ENCODE peak calls at places on chromosome 1, in ten cellular contexts. One of them, this sample, is unnamed.

GRCh38 chr1:150562384-150563339 is 13.5 kb downstream of the ADAMTSL4 start:
- DNase-seq in RWPE1: no peak
- DNase-seq in activated CD4-positive, CD25-positive, alpha-beta regulatory T cell: peak; percentile 58
- DNase-seq in prostate gland: no peak
- DNase-seq in LoVo: no peak
- DNase-seq in small intestine: peak; percentile 43
- DNase-seq in fibroblast of mammary gland: no peak
- DNase-seq in memory B cell: peak; percentile 90
- DNase-seq in ovary: no peak
- DNase-seq in M059J: peak; percentile 54
- DNase-seq in this sample: peak; percentile 38

GRCh38 chr1:40078512-40079333 is 18.3 kb downstream of the PPT1 start:
- DNase-seq in RWPE1: peak; percentile 63
- DNase-seq in activated CD4-positive, CD25-positive, alpha-beta regulatory T cell: peak; percentile 13
- DNase-seq in prostate gland: peak; percentile 23
- DNase-seq in LoVo: peak; percentile 61
- DNase-seq in small intestine: peak; percentile 74
- DNase-seq in fibroblast of mammary gland: peak; percentile 64
- DNase-seq in memory B cell: peak; percentile 58
- DNase-seq in ovary: no peak
- DNase-seq in M059J: peak; percentile 76
- DNase-seq in this sample: peak; percentile 78

GRCh38 chr1:229117664-229118300 is 153.1 kb upstream of the RAB4A start:
- DNase-seq in RWPE1: peak; percentile 41
- DNase-seq in activated CD4-positive, CD25-positive, alpha-beta regulatory T cell: no peak
- DNase-seq in prostate gland: peak; percentile 85
- DNase-seq in LoVo: peak; percentile 74
- DNase-seq in small intestine: peak; percentile 30
- DNase-seq in fibroblast of mammary gland: peak; percentile 42
- DNase-seq in memory B cell: no peak
- DNase-seq in ovary: peak; percentile 81
- DNase-seq in M059J: peak; percentile 57
- DNase-seq in this sample: peak; percentile 14

GRCh38 chr1:231240531-231240882 is 505 bp upstream of the GNPAT start:
- DNase-seq in RWPE1: peak; percentile 30
- DNase-seq in activated CD4-positive, CD25-positive, alpha-beta regulatory T cell: no peak
- DNase-seq in prostate gland: no peak
- DNase-seq in LoVo: peak; percentile 7
- DNase-seq in small intestine: peak; percentile 31
- DNase-seq in fibroblast of mammary gland: peak; percentile 16
- DNase-seq in memory B cell: no peak
- DNase-seq in ovary: no peak
- DNase-seq in M059J: peak; percentile 33
- DNase-seq in this sample: peak; percentile 50

GRCh38 chr1:46735708-46736324 is 16.9 kb upstream of the EFCAB14 start:
- DNase-seq in RWPE1: peak; percentile 53
- DNase-seq in activated CD4-positive, CD25-positive, alpha-beta regulatory T cell: no peak
- DNase-seq in prostate gland: no peak
- DNase-seq in LoVo: peak; percentile 56
- DNase-seq in small intestine: peak; percentile 37
- DNase-seq in fibroblast of mammary gland: peak; percentile 65
- DNase-seq in memory B cell: peak; percentile 38
- DNase-seq in ovary: no peak
- DNase-seq in M059J: peak; percentile 58
- DNase-seq in this sample: peak; percentile 73

GRCh38 chr1:8330271-8331125 is 12.6 kb downstream of the SLC45A1 start:
- DNase-seq in RWPE1: no peak
- DNase-seq in activated CD4-positive, CD25-positive, alpha-beta regulatory T cell: no peak
- DNase-seq in prostate gland: no peak
- DNase-seq in LoVo: no peak
- DNase-seq in small intestine: no peak
- DNase-seq in fibroblast of mammary gland: no peak
- DNase-seq in memory B cell: no peak
- DNase-seq in ovary: peak; percentile 33
- DNase-seq in M059J: no peak
- DNase-seq in this sample: no peak

GRCh38 chr1:2914702-2915101 is 106.6 kb upstream of the ACTRT2 start:
- DNase-seq in RWPE1: no peak
- DNase-seq in activated CD4-positive, CD25-positive, alpha-beta regulatory T cell: no peak
- DNase-seq in prostate gland: no peak
- DNase-seq in LoVo: no peak
- DNase-seq in small intestine: no peak
- DNase-seq in fibroblast of mammary gland: no peak
- DNase-seq in memory B cell: no peak
- DNase-seq in ovary: no peak
- DNase-seq in M059J: no peak
- DNase-seq in this sample: no peak

GRCh38 chr1:34681481-34682451 is 73.1 kb upstream of the GJB5 start:
- DNase-seq in RWPE1: peak; percentile 65
- DNase-seq in activated CD4-positive, CD25-positive, alpha-beta regulatory T cell: no peak
- DNase-seq in prostate gland: peak; percentile 24
- DNase-seq in LoVo: peak; percentile 46
- DNase-seq in small intestine: peak; percentile 46
- DNase-seq in fibroblast of mammary gland: peak; percentile 35
- DNase-seq in memory B cell: peak; percentile 11
- DNase-seq in ovary: no peak
- DNase-seq in M059J: peak; percentile 47
- DNase-seq in this sample: peak; percentile 46